ENCODE peak calls at places on chromosomes 7 and 10, in five cellular contexts. Z, T, K, G and I are unnamed samples.

GRCh38 chr7:140659727-140660396 is 12.9 kb upstream of the ADCK2 start:
- DNase-seq in K (no peak), T (no peak), Z (no peak), G (no peak), I (no peak)

GRCh38 chr10:69684981-69685353 is 54.9 kb downstream of the FAM241B start:
- DNase-seq in K (no peak), G (no peak), T (no peak), Z (no peak), I (no peak)

GRCh38 chr10:25698638-25699037 is 235.4 kb upstream of the MYO3A start:
- DNase-seq in G (no peak), T (no peak), K (no peak), Z (no peak), I (no peak)

GRCh38 chr10:3102721-3103410 is 35.5 kb downstream of the PFKP start:
- DNase-seq in G (peak), K (no peak), T (no peak), Z (no peak), I (no peak)

GRCh38 chr7:24373556-24373955 is 89.6 kb downstream of the NPY start:
- DNase-seq in K (no peak), G (no peak), Z (no peak), T (no peak), I (no peak)

GRCh38 chr7:138440460-138440859 is 19.6 kb upstream of the TRIM24 start:
- DNase-seq in Z (no peak), G (no peak), K (no peak), T (no peak), I (no peak)

GRCh38 chr10:5064656-5065055 is 29.6 kb upstream of the AKR1C3 start:
- DNase-seq in Z (no peak), T (no peak), G (no peak), K (no peak), I (no peak)

GRCh38 chr7:147894271-147894670 is 696.3 kb upstream of the C7orf33 start:
- DNase-seq in G (no peak), Z (no peak), T (no peak), K (no peak), I (no peak)

GRCh38 chr10:95728535-95728934 is 27.4 kb upstream of the ENTPD1 start:
- DNase-seq in G (no peak), Z (no peak), T (no peak), K (no peak), I (no peak)

GRCh38 chr10:114256822-114257221 is 17.8 kb downstream of the VWA2 start:
- DNase-seq in G (no peak), K (no peak), Z (no peak), T (no peak), I (no peak)

GRCh38 chr10:88066876-88067275 is 203.5 kb downstream of the PTEN start:
- DNase-seq in G (no peak), Z (no peak), T (no peak), K (peak), I (no peak)

GRCh38 chr10:50653142-50653541 is 29.4 kb upstream of the SGMS1 start:
- DNase-seq in Z (no peak), G (no peak), K (no peak), T (peak), I (peak)

GRCh38 chr10:113244750-113245149 is 294.7 kb downstream of the TCF7L2 start:
- DNase-seq in K (no peak), T (no peak), Z (no peak), G (no peak), I (no peak)

GRCh38 chr10:3741688-3742461 is 43.1 kb downstream of the KLF6 start:
- DNase-seq in K (no peak), G (no peak), Z (no peak), T (no peak), I (no peak)

GRCh38 chr10:97889461-97890265 is 40.0 kb downstream of the GOLGA7B start:
- DNase-seq in Z (peak), G (no peak), T (peak), K (no peak), I (peak)

GRCh38 chr7:112386619-112387018 is 63.6 kb upstream of the IFRD1 start:
- DNase-seq in K (no peak), T (no peak), G (no peak), Z (no peak), I (no peak)

GRCh38 chr10:83917519-83918506 is 221.5 kb upstream of the GHITM start:
- DNase-seq in Z (no peak), K (no peak), G (peak), T (no peak), I (no peak)

GRCh38 chr7:82631998-82632397 is 188.4 kb upstream of the CACNA2D1 start:
- DNase-seq in T (no peak), Z (no peak), G (no peak), K (no peak), I (no peak)

GRCh38 chr7:107658467-107658866 is 2.2 kb upstream of the SLC26A4 start:
- DNase-seq in K (no peak), T (no peak), G (no peak), Z (no peak), I (no peak)

GRCh38 chr10:29554660-29555059 is 80.1 kb downstream of the SVIL start:
- DNase-seq in Z (no peak), K (no peak), T (no peak), G (no peak), I (no peak)

GRCh38 chr7:139990142-139990535 is 72.6 kb downstream of the PARP12 start:
- DNase-seq in G (no peak), Z (no peak), T (no peak), K (no peak), I (no peak)

GRCh38 chr10:89574348-89574747 is 39.0 kb upstream of the SLC16A12 start:
- DNase-seq in Z (no peak), K (no peak), T (no peak), G (no peak), I (no peak)

GRCh38 chr10:101793526-101793925 is 10.3 kb upstream of the NPM3 start:
- DNase-seq in K (no peak), Z (no peak), T (no peak), G (no peak), I (no peak)

GRCh38 chr10:37856881-37857286 is 526 bp downstream of the ZNF248 start:
- DNase-seq in G (peak), K (peak), Z (peak), T (peak), I (peak)

GRCh38 chr7:159143780-159144755 is 599 bp downstream of the VIPR2 start:
- DNase-seq in K (peak), T (no peak), Z (no peak), G (no peak), I (peak)

GRCh38 chr10:79316671-79317431 is 30.4 kb upstream of the PPIF start:
- DNase-seq in Z (no peak), G (no peak), T (no peak), K (no peak), I (no peak)
- H3K27ac ChIP-seq in Z (no peak), G (peak), T (peak), K (peak), I (no peak)

DNA sequence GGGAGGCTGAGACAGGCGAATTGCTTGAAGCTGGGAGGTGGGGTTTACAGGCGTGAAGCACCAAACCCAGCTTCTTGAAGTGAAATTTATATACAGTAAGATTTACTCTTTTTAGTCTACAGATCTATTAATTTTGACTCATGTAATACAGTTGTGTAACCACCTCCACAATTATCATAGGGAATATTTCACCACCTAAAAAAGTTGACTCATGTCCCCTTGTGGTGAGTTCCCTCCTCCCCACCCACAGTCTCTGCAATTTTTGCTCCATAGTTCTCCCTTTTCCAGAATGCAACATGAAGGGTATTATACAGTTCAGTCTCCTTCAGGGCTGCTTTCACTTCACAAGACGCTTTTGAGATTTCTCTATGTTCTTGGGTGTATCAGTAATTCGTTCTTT is 156.8 kb downstream of the FAM107B start:
- DNase-seq in K (no peak), Z (no peak), G (no peak), T (peak), I (no peak)
- TF ChIP-seq CTCF in K (no peak), Z (no peak), G (no peak), T (no peak), I (no peak)

GRCh38 chr10:132124201-132124920 is 58.6 kb downstream of the JAKMIP3 start:
- DNase-seq in K (no peak), T (no peak), G (no peak), Z (no peak), I (no peak)
- H3K27ac ChIP-seq in K (no peak), T (no peak), G (no peak), Z (no peak), I (no peak)

GRCh38 chr10:21496285-21497176 is 29.0 kb downstream of the SKIDA1 start:
- DNase-seq in Z (peak), G (peak), T (peak), K (peak), I (peak)
- TF ChIP-seq CTCF in Z (peak), G (no peak), T (peak), K (peak), I (no peak)

GRCh38 chr10:124706462-124706857 is 37.7 kb downstream of the FAM53B start:
- DNase-seq in K (no peak), Z (no peak), G (no peak), T (no peak), I (no peak)

GRCh38 chr10:124705021-124705740 is 39.0 kb downstream of the FAM53B start:
- DNase-seq in Z (no peak), K (no peak), G (no peak), T (no peak), I (no peak)

GRCh38 chr10:124706876-124707516 is 37.2 kb downstream of the FAM53B start:
- DNase-seq in G (no peak), T (no peak), K (no peak), Z (no peak), I (no peak)

GRCh38 chr10:124704428-124704805 is 39.8 kb downstream of the FAM53B start:
- DNase-seq in T (no peak), K (no peak), Z (no peak), G (no peak), I (no peak)

GRCh38 chr10:124705817-124706461 is 38.2 kb downstream of the FAM53B start:
- DNase-seq in G (no peak), K (no peak), Z (no peak), T (no peak), I (no peak)
- H3K27ac ChIP-seq in G (peak), K (peak), Z (no peak), T (peak), I (peak)

DNA sequence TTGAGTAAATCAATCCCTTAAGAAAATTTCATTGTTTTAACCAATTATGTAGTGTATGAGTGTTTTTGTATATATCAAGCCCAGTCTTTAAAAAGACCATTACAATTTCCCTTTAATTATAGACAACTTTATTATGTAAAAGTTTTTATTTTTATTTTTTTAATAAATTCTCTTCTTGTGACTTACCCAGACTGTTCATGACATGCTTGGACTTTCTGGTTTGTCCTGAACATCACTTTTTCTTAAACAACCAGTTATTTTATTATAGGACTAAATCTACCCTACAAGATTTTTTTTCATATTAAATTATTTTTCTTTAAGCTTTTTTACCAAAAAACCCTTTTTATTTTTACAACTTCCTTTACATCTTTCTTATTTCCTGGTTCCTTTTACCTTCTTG is 410.4 kb downstream of the ATRNL1 start:
- DNase-seq in T (no peak), G (no peak), Z (no peak), K (no peak), I (no peak)
- TF ChIP-seq CTCF in T (no peak), G (no peak), Z (no peak), K (no peak), I (no peak)

GRCh38 chr10:132476146-132477065 is 61.2 kb upstream of the INPP5A start:
- DNase-seq in Z (no peak), T (no peak), K (peak), G (no peak), I (no peak)
- H3K27ac ChIP-seq in Z (no peak), T (no peak), K (no peak), G (no peak), I (no peak)

DNA sequence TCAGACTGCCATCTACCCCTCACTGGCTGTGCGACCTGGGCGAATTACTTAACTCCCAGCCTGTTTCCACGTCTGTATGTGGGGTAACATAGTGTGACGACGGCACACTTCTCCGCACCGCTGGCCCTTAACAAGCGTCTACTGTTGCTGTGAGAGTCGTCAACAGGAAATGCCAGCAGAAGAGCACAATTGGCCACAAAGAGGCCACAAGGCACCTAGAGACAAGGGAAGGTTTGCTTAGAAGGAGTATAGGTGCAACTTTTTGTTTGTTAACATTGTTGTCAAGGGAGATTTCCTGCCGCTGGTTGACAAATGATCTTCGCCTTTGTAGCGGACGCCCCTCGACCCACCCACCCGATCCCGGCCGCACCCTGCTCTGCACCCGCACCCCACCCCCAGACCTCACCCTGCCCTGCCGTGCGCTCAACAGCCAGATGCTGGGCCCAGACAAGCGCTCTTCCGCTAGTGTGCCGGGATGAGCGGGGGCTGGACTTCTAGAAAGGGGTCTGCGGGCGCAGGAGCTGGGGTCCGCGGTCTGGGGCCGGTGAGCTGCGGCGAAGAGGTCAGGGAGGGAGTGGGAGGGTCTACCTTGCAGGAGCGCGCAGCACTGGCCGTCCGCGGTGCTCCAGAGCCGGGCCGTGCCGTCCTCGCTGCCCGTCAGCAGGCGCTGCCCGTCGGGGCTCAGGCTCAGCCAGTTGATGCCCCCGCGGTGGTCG is 841 bp downstream of the WDR86 start:
- DNase-seq in G (no peak), K (no peak), Z (no peak), T (no peak), I (no peak)
- TF ChIP-seq CTCF in G (no peak), K (no peak), Z (no peak), T (no peak), I (no peak)